ENCODE peak calls at places on chromosomes 12 and 14, in five cellular contexts. A is lower leg skin, K is ovary, D is fibroblast of mammary gland, P is AG09309. U is an unnamed sample.

GRCh38 chr12:67155863-67156262 is 113.3 kb upstream of the CAND1 start:
- DNase-seq in K (no peak), A (no peak), D (peak), P (no peak), U (no peak)

GRCh38 chr12:109953656-109954055 is 42.5 kb downstream of the GIT2 start:
- DNase-seq in P (no peak), K (no peak), D (no peak), A (no peak), U (no peak)

GRCh38 chr12:17148706-17149105 is 542.7 kb upstream of the LMO3 start:
- DNase-seq in P (no peak), D (no peak), A (no peak), K (no peak), U (no peak)

GRCh38 chr14:104239866-104240301 is 101.5 kb downstream of the KIF26A start:
- DNase-seq in K (no peak), A (no peak), D (no peak), P (no peak), U (peak)

GRCh38 chr12:114403690-114404450 is 2.1 kb downstream of the TBX5 start:
- DNase-seq in A (no peak), K (no peak), P (no peak), D (peak), U (no peak)

GRCh38 chr14:33686218-33686617 is 264.7 kb downstream of the EGLN3 start:
- DNase-seq in P (no peak), A (no peak), D (peak), K (no peak), U (no peak)

GRCh38 chr12:94267907-94268575 is 119.7 kb downstream of the PLXNC1 start:
- DNase-seq in K (no peak), D (peak), A (no peak), P (no peak), U (no peak)

GRCh38 chr12:96112733-96113132 is 77.3 kb upstream of the LTA4H start:
- DNase-seq in D (no peak), K (no peak), P (no peak), A (no peak), U (no peak)

GRCh38 chr12:104215638-104216297 is at the start of gene TXNRD1:
- DNase-seq in A (peak), P (no peak), D (peak), K (peak), U (peak)

GRCh38 chr14:23487216-23487615 is 17.7 kb downstream of the NGDN start:
- DNase-seq in K (no peak), A (no peak), P (no peak), D (no peak), U (no peak)

GRCh38 chr12:98592825-98593322 is 612 bp upstream of the SLC25A3 start:
- DNase-seq in D (peak), K (no peak), A (no peak), P (no peak), U (no peak)

GRCh38 chr14:79356040-79356439 is 855.3 kb downstream of the DIO2 start:
- DNase-seq in K (no peak), D (peak), A (no peak), P (no peak), U (no peak)

GRCh38 chr12:3537916-3538690 is 47.1 kb downstream of the PRMT8 start:
- DNase-seq in A (no peak), P (no peak), K (no peak), D (no peak), U (no peak)

GRCh38 chr12:32482226-32482625 is 82.9 kb downstream of the FGD4 start:
- DNase-seq in P (no peak), D (no peak), A (no peak), K (no peak), U (no peak)

GRCh38 chr14:64706552-64707193 is 2.4 kb downstream of the PLEKHG3 start:
- DNase-seq in D (no peak), P (no peak), K (peak), A (no peak), U (no peak)

GRCh38 chr14:74475678-74476077 is 17.4 kb downstream of the NPC2 start:
- DNase-seq in D (peak), A (no peak), P (peak), K (no peak), U (no peak)

GRCh38 chr12:19507823-19508222 is 68.5 kb downstream of the AEBP2 start:
- DNase-seq in D (peak), A (no peak), K (no peak), P (no peak), U (no peak)

GRCh38 chr14:90299408-90299807 is 32.3 kb downstream of the NRDE2 start:
- DNase-seq in D (no peak), P (no peak), K (no peak), A (no peak), U (no peak)

GRCh38 chr14:101358726-101359125 is 202.6 kb upstream of the DIO3 start:
- DNase-seq in D (no peak), A (no peak), K (no peak), P (no peak), U (peak)

GRCh38 chr12:51520576-51521325 is 70.3 kb upstream of the SCN8A start:
- DNase-seq in A (no peak), D (no peak), K (no peak), P (no peak), U (no peak)

GRCh38 chr12:51862947-51863346 is 14.4 kb upstream of the FIGNL2 start:
- DNase-seq in D (no peak), P (no peak), K (no peak), A (no peak), U (no peak)

GRCh38 chr14:76708771-76709170 is 52.5 kb upstream of the VASH1 start:
- DNase-seq in P (no peak), A (peak), D (no peak), K (no peak), U (peak)

GRCh38 chr12:95439578-95440230 is 34.2 kb upstream of the METAP2 start:
- DNase-seq in K (no peak), D (no peak), A (no peak), P (no peak), U (no peak)

GRCh38 chr12:12267801-12268200 is 957 bp upstream of the LRP6 start:
- DNase-seq in D (no peak), A (no peak), K (no peak), P (no peak), U (no peak)

GRCh38 chr12:85784096-85784720 is 52.0 kb downstream of the RASSF9 start:
- DNase-seq in A (no peak), P (no peak), D (no peak), K (no peak), U (no peak)

GRCh38 chr14:104633276-104633861 is 28.8 kb upstream of the TMEM179 start:
- DNase-seq in P (no peak), A (no peak), K (no peak), D (no peak), U (no peak)

GRCh38 chr12:120737557-120738251 is 12.1 kb downstream of the ACADS start:
- DNase-seq in D (no peak), K (no peak), A (no peak), P (no peak), U (no peak)

GRCh38 chr12:15558915-15559528 is 230.2 kb downstream of the EPS8 start:
- DNase-seq in K (no peak), P (peak), D (peak), A (no peak), U (no peak)

GRCh38 chr12:132282950-132283771 is 46.2 kb downstream of the GALNT9 start:
- DNase-seq in P (no peak), D (no peak), A (no peak), K (no peak), U (no peak)

GRCh38 chr12:71139153-71139735 is 18.6 kb downstream of the TSPAN8 start:
- DNase-seq in D (no peak), K (no peak), A (no peak), P (no peak), U (no peak)

GRCh38 chr12:105935981-105936380 is 202.8 kb downstream of the NUAK1 start:
- DNase-seq in P (peak), A (no peak), K (no peak), D (no peak), U (no peak)

GRCh38 chr14:100841445-100842403 is 15.8 kb downstream of the MEG3 start:
- DNase-seq in P (no peak), K (peak), D (no peak), A (no peak), U (no peak)

GRCh38 chr14:96482986-96483385 is 19.2 kb upstream of the PAPOLA start:
- DNase-seq in A (no peak), K (no peak), D (no peak), P (no peak), U (no peak)

GRCh38 chr12:114684098-114684869 is at the start of gene TBX3:
- DNase-seq in K (peak), A (peak), D (peak), P (peak), U (peak)

GRCh38 chr14:24463017-24463805 is 20.6 kb upstream of the SDR39U1 start:
- DNase-seq in D (no peak), A (no peak), K (no peak), P (no peak), U (no peak)

GRCh38 chr12:103503546-103504480 is 8.0 kb upstream of the C12orf42 start:
- DNase-seq in A (no peak), D (no peak), P (no peak), K (no peak), U (no peak)

GRCh38 chr14:100114109-100114765 is 45.2 kb downstream of the DEGS2 start:
- DNase-seq in P (no peak), D (no peak), A (no peak), K (no peak), U (no peak)

GRCh38 chr12:5902736-5903135 is 42.3 kb downstream of the ANO2 start:
- DNase-seq in P (no peak), A (no peak), K (no peak), D (no peak), U (no peak)

GRCh38 chr12:5901416-5901815 is 43.6 kb downstream of the ANO2 start:
- DNase-seq in A (no peak), D (no peak), K (no peak), P (no peak), U (no peak)

GRCh38 chr12:5900533-5901255 is 44.4 kb downstream of the ANO2 start:
- DNase-seq in P (no peak), K (no peak), A (no peak), D (no peak), U (no peak)

GRCh38 chr12:5904441-5904840 is 40.6 kb downstream of the ANO2 start:
- DNase-seq in A (no peak), D (no peak), K (no peak), P (no peak), U (no peak)

DNA sequence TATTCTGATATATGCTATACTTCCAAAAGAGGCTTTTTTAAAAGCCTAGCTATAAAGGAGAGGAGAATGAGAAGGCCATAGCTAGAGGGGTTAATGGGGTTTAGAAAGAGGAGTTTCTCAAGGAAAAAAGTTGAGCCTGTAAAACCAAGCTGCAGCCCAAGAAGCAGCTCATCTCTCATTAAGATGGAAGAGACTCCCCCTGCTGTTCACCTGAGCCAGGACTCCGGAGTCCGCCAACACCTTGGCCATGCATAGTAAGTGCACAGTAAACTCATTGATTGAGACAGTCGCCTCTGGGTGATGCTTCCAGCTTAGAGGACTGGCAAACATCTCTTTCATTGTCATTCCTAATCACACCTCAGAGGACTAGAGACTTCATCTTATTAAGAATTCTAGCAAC is 46.2 kb downstream of the ANO2 start:
- DNase-seq in K (no peak), D (no peak), P (no peak), A (no peak), U (no peak)
- TF ChIP-seq CTCF in K (no peak), D (no peak), P (peak), A (no peak), U (no peak)

DNA sequence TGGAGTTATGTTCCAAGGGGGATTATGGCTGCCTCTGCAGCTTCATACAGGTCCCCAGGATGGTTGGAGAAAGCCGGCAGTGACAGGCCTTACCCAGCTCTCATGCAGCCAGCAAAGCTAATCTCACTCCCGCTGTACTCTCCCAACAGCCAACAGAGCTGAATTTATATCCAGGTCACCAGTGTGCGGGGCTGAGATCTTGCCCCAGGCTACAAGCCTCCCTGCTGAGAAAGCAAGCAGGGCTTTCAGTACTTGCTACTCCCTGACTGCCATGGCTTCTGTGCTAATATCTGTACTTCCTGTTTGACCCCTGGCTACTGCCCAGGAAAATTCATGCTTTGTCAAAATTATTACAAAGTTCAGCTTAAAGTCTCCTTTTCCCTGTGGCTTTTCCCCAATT is 92.9 kb downstream of the ATP23 start:
- DNase-seq in K (no peak), P (no peak), D (no peak), A (no peak), U (no peak)
- TF ChIP-seq CTCF in K (no peak), P (no peak), D (no peak), A (no peak), U (no peak)

GRCh38 chr12:117151195-117152031 is 38.9 kb downstream of the FBXO21 start:
- DNase-seq in P (peak), K (peak), A (no peak), D (peak), U (no peak)
- TF ChIP-seq CTCF in P (peak), K (peak), A (no peak), D (peak), U (peak)

DNA sequence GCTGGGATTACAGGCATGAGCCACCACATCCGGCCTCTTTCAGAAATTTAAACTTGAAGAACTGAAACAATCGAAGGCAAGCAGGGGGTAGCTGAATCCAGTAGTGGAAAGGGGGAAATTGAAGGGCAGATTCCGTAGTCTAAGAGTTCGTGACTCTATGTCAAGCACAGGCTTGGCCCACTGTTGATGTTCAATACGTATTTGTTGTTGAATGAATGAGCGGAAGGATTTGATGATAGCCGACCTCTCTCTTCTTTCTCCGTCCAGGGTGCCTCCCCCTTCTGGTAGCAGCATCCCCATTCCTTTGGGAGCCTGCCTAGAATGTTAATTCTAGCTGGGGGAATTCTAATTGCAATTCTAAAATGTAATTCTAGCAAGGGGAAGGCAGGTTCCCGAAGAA is 59.8 kb upstream of the MED13L start:
- DNase-seq in P (no peak), D (no peak), K (no peak), A (no peak), U (no peak)
- TF ChIP-seq CTCF in P (no peak), D (no peak), K (no peak), A (no peak), U (no peak)

GRCh38 chr14:27553820-27554219 is 956.0 kb upstream of the NOVA1 start:
- DNase-seq in A (no peak), K (no peak), D (peak), P (no peak), U (no peak)
- TF ChIP-seq CTCF in A (no peak), K (no peak), D (peak), P (no peak), U (peak)

GRCh38 chr14:20662968-20663731 is 21.2 kb upstream of the RNASE4 start:
- DNase-seq in P (peak), D (peak), A (peak), K (peak), U (no peak)
- TF ChIP-seq CTCF in P (peak), D (peak), A (no peak), K (no peak), U (peak)

GRCh38 chr14:63026491-63026890 is 18.8 kb downstream of the KCNH5 start:
- DNase-seq in K (no peak), A (no peak), P (no peak), D (no peak), U (no peak)
- TF ChIP-seq CTCF in K (no peak), A (no peak), P (no peak), D (no peak), U (no peak)

GRCh38 chr12:60684988-60685655 is 1089.3 kb downstream of the SLC16A7 start:
- DNase-seq in K (no peak), A (no peak), P (no peak), D (no peak), U (no peak)

GRCh38 chr12:60693019-60693626 is 1097.3 kb downstream of the SLC16A7 start:
- DNase-seq in D (peak), P (no peak), A (no peak), K (no peak), U (no peak)

GRCh38 chr12:60689137-60689536 is 1093.3 kb downstream of the SLC16A7 start:
- DNase-seq in P (no peak), K (no peak), D (no peak), A (no peak), U (no peak)
- TF ChIP-seq CTCF in P (no peak), K (no peak), D (no peak), A (no peak), U (no peak)